ENCODE peak calls at places on chromosomes 13 and 19, in nine cellular contexts. P is EH; X is glutamatergic neuron; B is Peyer's patch; Z is activated effector memory CD4-positive, alpha-beta T cell treated with anti-CD3 and anti-CD28 coated beads, Interleukin-2, amount 50 U/mL, for 16 hours; U is HT1080; F is mesendoderm; I is NCI-H510A treated with DMSO at 0.1 percent for 48 hours; H is COLO829. W is an unnamed sample.

GRCh38 chr13:103250071-103250470 is 183.9 kb upstream of the SLC10A2 start:
- DNase-seq in P (no peak), X (no peak), B (no peak), Z (no peak), U (no peak), F (no peak), I (no peak), H (no peak), W (no peak)

GRCh38 chr13:113564331-113565023 is 20.1 kb upstream of the TFDP1 start:
- DNase-seq in P (no peak), X (no peak), B (no peak), Z (peak; percentile 41), U (no peak), F (no peak), I (no peak), H (no peak), W (no peak)

GRCh38 chr19:28980236-28980868 is 232.6 kb downstream of the UQCRFS1 start:
- DNase-seq in P (peak; percentile 74), X (no peak), B (no peak), Z (no peak), U (no peak), F (peak; percentile 75), I (no peak), H (no peak), W (no peak)

GRCh38 chr19:19192910-19193423 is 909 bp downstream of the RFXANK start:
- DNase-seq in P (no peak), X (no peak), B (no peak), Z (no peak), U (no peak), F (no peak), I (no peak), H (no peak), W (no peak)

GRCh38 chr19:48950159-48950558 is 4.5 kb upstream of the BAX start:
- DNase-seq in P (no peak), X (no peak), B (no peak), Z (no peak), U (no peak), F (no peak), I (no peak), H (no peak), W (no peak)

GRCh38 chr13:114115191-114115671 is 17.2 kb downstream of the RASA3 start:
- DNase-seq in P (peak; percentile 92), X (no peak), B (peak; percentile 78), Z (peak; percentile 68), U (peak; percentile 95), F (no peak), I (no peak), H (peak; percentile 53), W (no peak)

GRCh38 chr13:34943675-34944634 is 1.9 kb downstream of the NBEA start:
- DNase-seq in P (no peak), X (no peak), B (no peak), Z (no peak), U (no peak), F (no peak), I (peak; percentile 5), H (no peak), W (no peak)

GRCh38 chr13:28327761-28328607 is 166.9 kb downstream of the FLT1 start:
- DNase-seq in P (no peak), X (no peak), B (no peak), Z (no peak), U (no peak), F (peak; percentile 19), I (no peak), H (no peak), W (no peak)

GRCh38 chr19:1106841-1107654 is 3.3 kb downstream of the GPX4 start:
- DNase-seq in P (peak; percentile 56), X (no peak), B (no peak), Z (no peak), U (no peak), F (peak; percentile 63), I (no peak), H (no peak), W (no peak)

GRCh38 chr19:19514881-19515763 is at the start of gene TSSK6:
- DNase-seq in P (no peak), X (no peak), B (no peak), Z (no peak), U (no peak), F (no peak), I (no peak), H (no peak), W (no peak)

GRCh38 chr19:56133858-56134654 is 7.0 kb upstream of the ZNF444 start:
- DNase-seq in P (peak; percentile 42), X (peak; percentile 73), B (no peak), Z (no peak), U (no peak), F (peak; percentile 57), I (no peak), H (no peak), W (no peak)

GRCh38 chr19:8333771-8334457 is 9.1 kb downstream of the KANK3 start:
- DNase-seq in P (no peak), X (peak; percentile 52), B (no peak), Z (no peak), U (no peak), F (no peak), I (peak; percentile 32), H (no peak), W (no peak)

GRCh38 chr19:20879501-20879900 is 43.5 kb upstream of the ZNF85 start:
- DNase-seq in P (no peak), X (no peak), B (no peak), Z (no peak), U (no peak), F (no peak), I (no peak), H (no peak), W (no peak)

GRCh38 chr13:41696163-41697003 is 239.0 kb downstream of the RGCC start:
- DNase-seq in P (peak; percentile 93), X (no peak), B (no peak), Z (no peak), U (peak; percentile 52), F (peak; percentile 97), I (no peak), H (peak; percentile 25), W (no peak)

GRCh38 chr19:13300421-13301030 is 150.3 kb downstream of the IER2 start:
- DNase-seq in P (no peak), X (no peak), B (no peak), Z (no peak), U (no peak), F (no peak), I (no peak), H (no peak), W (no peak)

GRCh38 chr13:85665286-85665685 is 133.9 kb downstream of the SLITRK6 start:
- DNase-seq in P (peak; percentile 3), X (no peak), B (no peak), Z (no peak), U (peak; percentile 24), F (peak; percentile 13), I (peak; percentile 55), H (no peak), W (no peak)

GRCh38 chr13:34257980-34258379 is 440.0 kb downstream of the RFC3 start:
- DNase-seq in P (no peak), X (no peak), B (no peak), Z (no peak), U (no peak), F (no peak), I (no peak), H (no peak), W (no peak)

GRCh38 chr19:14091086-14091884 is 734 bp upstream of the SAMD1 start:
- DNase-seq in P (peak; percentile 51), X (peak; percentile 61), B (peak; percentile 90), Z (peak; percentile 90), U (peak; percentile 63), F (peak; percentile 78), I (peak; percentile 80), H (no peak), W (no peak)

GRCh38 chr19:4988770-4989251 is 19.9 kb downstream of the KDM4B start:
- DNase-seq in P (peak; percentile 92), X (peak; percentile 77), B (no peak), Z (no peak), U (peak; percentile 49), F (peak; percentile 93), I (no peak), H (no peak), W (peak; percentile 79)

GRCh38 chr13:52686381-52686780 is 33.7 kb downstream of the SUGT1 start:
- DNase-seq in P (peak; percentile 30), X (no peak), B (no peak), Z (no peak), U (peak; percentile 4), F (no peak), I (no peak), H (no peak), W (no peak)

GRCh38 chr13:91767681-91768080 is 369.3 kb downstream of the GPC5 start:
- DNase-seq in P (no peak), X (no peak), B (no peak), Z (no peak), U (no peak), F (peak; percentile 22), I (no peak), H (no peak), W (no peak)

GRCh38 chr13:91123456-91124127 is 223.9 kb upstream of the MIR17HG start:
- DNase-seq in P (no peak), X (no peak), B (no peak), Z (no peak), U (peak; percentile 55), F (peak; percentile 72), I (no peak), H (no peak), W (no peak)

GRCh38 chr19:56840452-56841193 is at the start of the genes PEG3 and ZIM2:
- DNase-seq in P (no peak), X (peak; percentile 82), B (no peak), Z (no peak), U (no peak), F (peak; percentile 84), I (no peak), H (no peak), W (no peak)

GRCh38 chr13:86960876-86961275 is 710.3 kb upstream of the SLITRK5 start:
- DNase-seq in P (no peak), X (no peak), B (no peak), Z (no peak), U (no peak), F (no peak), I (no peak), H (no peak), W (no peak)

GRCh38 chr19:20471441-20471840 is 94.1 kb downstream of the ZNF737 start:
- DNase-seq in P (no peak), X (no peak), B (no peak), Z (no peak), U (no peak), F (no peak), I (no peak), H (no peak), W (no peak)

GRCh38 chr19:35056513-35057063 is 15.1 kb downstream of the HPN start:
- DNase-seq in P (no peak), X (no peak), B (no peak), Z (no peak), U (no peak), F (no peak), I (no peak), H (no peak), W (no peak)

GRCh38 chr13:29733069-29733700 is 117.2 kb downstream of the UBL3 start:
- DNase-seq in P (peak; percentile 80), X (no peak), B (no peak), Z (no peak), U (no peak), F (peak; percentile 47), I (no peak), H (peak; percentile 78), W (no peak)

GRCh38 chr13:49652691-49653305 is 24.5 kb downstream of the ARL11 start:
- DNase-seq in P (peak; percentile 51), X (peak; percentile 58), B (no peak), Z (no peak), U (peak; percentile 58), F (peak; percentile 82), I (peak; percentile 43), H (peak; percentile 40), W (no peak)

GRCh38 chr19:2291185-2291751 is 9.3 kb upstream of the PEAK3 start:
- DNase-seq in P (no peak), X (peak; percentile 84), B (no peak), Z (no peak), U (no peak), F (no peak), I (no peak), H (no peak), W (no peak)

GRCh38 chr13:112510002-112510780 is 77.8 kb downstream of the TUBGCP3 start:
- DNase-seq in P (peak; percentile 60), X (peak; percentile 49), B (no peak), Z (no peak), U (peak; percentile 52), F (peak; percentile 94), I (peak; percentile 78), H (peak; percentile 63), W (no peak)

GRCh38 chr13:91216928-91217700 is 130.4 kb upstream of the MIR17HG start:
- DNase-seq in P (no peak), X (peak; percentile 68), B (no peak), Z (no peak), U (no peak), F (peak; percentile 75), I (no peak), H (no peak), W (no peak)

W was measured in GM04504.